ENCODE peak calls at places on chromosomes 1 and 21, in four cellular contexts. T is fibroblast of the aortic adventitia, O is left ventricle myocardium inferior, C is fibroblast of pulmonary artery. Y is an unnamed sample.
A peak's percentile ranks its signal among the peaks of the same experiment; 100 is the strongest.

GRCh38 chr1:234957330-234958065 is 171.1 kb downstream of the TOMM20 start:
- DNase-seq in T (peak; percentile 94), O (no peak), C (peak; percentile 74), Y (no peak)

GRCh38 chr1:175376194-175376593 is 183.6 kb upstream of the KIAA0040 start:
- DNase-seq in T (no peak), O (no peak), C (peak; percentile 11), Y (no peak)

GRCh38 chr1:219927956-219928790 is at the start of gene SLC30A10:
- DNase-seq in T (no peak), O (no peak), C (peak; percentile 8), Y (peak; percentile 75)

GRCh38 chr1:208527197-208527596 is 283.0 kb upstream of the PLXNA2 start:
- DNase-seq in T (no peak), C (no peak), O (no peak), Y (no peak)

GRCh38 chr1:21764615-21765423 is 18.1 kb downstream of the USP48 start:
- DNase-seq in O (peak; percentile 46), T (peak; percentile 99), C (peak; percentile 97), Y (peak; percentile 85)

GRCh38 chr21:37912616-37913015 is 3.6 kb downstream of the KCNJ6 start:
- DNase-seq in O (no peak), T (no peak), C (no peak), Y (no peak)

GRCh38 chr1:233791372-233791703 is 113.1 kb upstream of the SLC35F3 start:
- DNase-seq in T (no peak), C (no peak), O (no peak), Y (no peak)

GRCh38 chr1:216183007-216183406 is 240.2 kb downstream of the USH2A start:
- DNase-seq in O (no peak), C (peak; percentile 23), T (no peak), Y (no peak)

GRCh38 chr1:156122519-156123355 is 8.2 kb downstream of the LMNA start:
- DNase-seq in C (peak; percentile 92), O (peak; percentile 85), T (peak; percentile 90), Y (peak; percentile 93)

GRCh38 chr21:36733857-36734256 is 34.9 kb downstream of the SIM2 start:
- DNase-seq in O (no peak), T (no peak), C (no peak), Y (peak; percentile 37)

GRCh38 chr1:53949651-53950050 is 3.5 kb downstream of the LRRC42 start:
- DNase-seq in T (no peak), C (no peak), O (no peak), Y (no peak)

GRCh38 chr1:42734201-42735035 is 5.6 kb downstream of the CLDN19 start:
- DNase-seq in T (no peak), O (no peak), C (no peak), Y (no peak)

GRCh38 chr1:21335750-21336168 is 45.5 kb upstream of the ECE1 start:
- DNase-seq in T (no peak), O (no peak), C (no peak), Y (no peak)

GRCh38 chr1:204102029-204102611 is 29.2 kb downstream of the SOX13 start:
- DNase-seq in O (no peak), C (no peak), T (no peak), Y (peak; percentile 27)

GRCh38 chr1:164787834-164788231 is 228.8 kb downstream of the PBX1 start:
- DNase-seq in C (no peak), O (no peak), T (no peak), Y (no peak)

GRCh38 chr1:177131723-177132122 is 32.8 kb downstream of the ASTN1 start:
- DNase-seq in O (no peak), T (no peak), C (no peak), Y (no peak)

GRCh38 chr21:44931137-44931500 is 8.7 kb upstream of the SLX9 start:
- DNase-seq in O (peak; percentile 36), C (peak; percentile 64), T (peak; percentile 64), Y (peak; percentile 52)

DNA sequence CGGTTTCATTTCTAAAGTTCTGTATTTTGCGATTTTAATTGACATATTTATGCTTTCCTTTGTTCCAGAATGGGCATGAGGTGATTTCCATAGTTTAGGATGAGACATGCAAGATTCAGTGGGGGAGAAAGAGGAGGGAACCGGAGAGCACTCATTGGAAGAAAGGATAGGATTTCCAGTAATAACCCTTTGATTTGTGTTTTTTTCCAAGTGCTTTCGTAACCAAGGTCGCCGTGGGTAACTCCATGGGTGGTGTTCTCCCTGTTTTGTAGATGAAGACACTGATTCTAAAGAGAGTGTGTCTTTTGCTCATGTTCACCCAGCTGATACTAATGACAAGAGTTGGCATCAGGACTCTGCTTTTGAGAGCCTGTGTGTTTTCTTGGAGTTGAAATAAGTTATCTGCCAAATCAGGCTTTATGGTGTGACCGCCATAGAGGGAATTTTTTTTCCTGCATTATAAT is 170.1 kb downstream of the DHRS3 start:
- DNase-seq in C (no peak), O (no peak), T (peak; percentile 84), Y (no peak)
- H3K4me3 ChIP-seq in C (no peak overlapping the region), O (no peak overlapping the region), T (no peak overlapping the region), Y (no peak overlapping the region)

DNA sequence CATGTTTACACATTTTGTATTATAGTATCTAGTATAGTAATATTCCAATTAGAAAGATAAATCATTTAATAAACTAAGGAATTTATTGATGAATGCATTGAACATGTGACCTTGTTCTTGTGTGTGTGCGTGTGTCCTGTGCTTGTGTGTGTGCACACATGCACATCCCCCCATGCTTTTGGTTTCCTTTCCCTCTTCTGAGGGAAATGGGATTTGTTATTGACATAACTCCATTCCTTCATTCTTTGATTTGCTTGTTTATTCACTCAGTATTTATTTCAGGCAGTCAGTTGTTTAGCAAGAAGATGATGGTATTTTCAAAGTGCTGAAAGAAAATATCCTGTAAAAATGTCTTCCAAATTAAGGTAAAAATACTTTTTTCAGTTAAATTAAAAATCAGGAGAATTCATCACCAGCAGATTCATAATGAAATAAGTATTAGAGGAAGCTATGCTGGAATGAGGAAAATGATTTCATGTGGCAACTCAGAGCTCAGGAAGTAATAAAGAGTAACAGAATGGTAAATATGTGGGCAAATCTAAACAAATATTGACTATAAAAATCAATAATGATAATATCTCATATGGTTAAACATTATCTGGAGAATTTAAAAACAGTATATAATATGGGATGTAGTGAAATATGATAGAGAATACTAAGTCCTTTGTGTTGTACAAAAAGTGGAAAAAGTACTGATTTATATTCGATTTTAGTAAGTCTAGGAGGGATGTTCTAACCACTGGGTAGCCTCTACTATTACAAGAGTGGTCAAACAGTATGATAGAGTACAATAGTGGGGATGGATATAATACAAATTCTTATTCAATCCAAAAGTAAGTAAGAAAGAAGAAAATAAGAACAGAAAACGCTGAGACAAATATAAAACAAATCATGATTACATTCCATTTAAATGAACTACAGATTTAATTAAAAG is 35.2 kb upstream of the SIPA1L2 start:
- DNase-seq in O (no peak), T (no peak), C (no peak), Y (no peak)
- H3K4me3 ChIP-seq in O (no peak overlapping the region), T (no peak overlapping the region), C (no peak overlapping the region), Y (no peak overlapping the region)

DNA sequence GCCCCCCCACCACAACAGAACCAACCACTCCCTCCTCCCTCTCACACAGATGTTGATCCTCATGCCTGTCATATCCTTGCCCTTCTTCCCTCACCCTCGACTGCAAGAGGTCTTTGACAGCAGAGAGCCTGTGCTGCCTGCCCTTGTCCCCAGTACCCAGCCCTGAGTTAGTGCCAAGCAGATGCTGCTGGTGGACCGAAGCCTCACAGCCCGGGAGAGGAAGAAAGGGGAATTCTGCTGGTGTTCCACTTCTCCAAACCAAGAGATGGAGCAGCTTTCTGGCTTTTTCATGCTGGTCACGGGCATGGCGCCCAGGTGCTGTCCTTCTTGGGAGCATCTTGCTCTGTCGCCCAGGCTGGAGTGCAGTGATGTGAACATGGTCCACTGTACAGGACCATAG is 69.1 kb downstream of the SLC66A1 start:
- DNase-seq in T (no peak), C (no peak), O (no peak), Y (no peak)
- H3K4me3 ChIP-seq in T (no peak overlapping the region), C (no peak overlapping the region), O (no peak overlapping the region), Y (no peak overlapping the region)

GRCh38 chr1:100722211-100722610 is 2.7 kb downstream of the VCAM1 start:
- DNase-seq in C (no peak), O (no peak), T (peak; percentile 35), Y (no peak)
- H3K4me3 ChIP-seq in C (peak overlapping the region; percentile 41), O (peak overlapping the region; percentile 49), T (no peak overlapping the region), Y (no peak overlapping the region)

GRCh38 chr1:13728104-13728503 is 28.1 kb downstream of the PRDM2 start:
- DNase-seq in C (no peak), O (no peak), T (no peak), Y (no peak)
- H3K4me3 ChIP-seq in C (no peak overlapping the region), O (no peak overlapping the region), T (no peak overlapping the region), Y (no peak overlapping the region)

GRCh38 chr1:166947398-166948043 is 27.8 kb downstream of the ILDR2 start:
- DNase-seq in T (peak; percentile 35), C (peak; percentile 41), O (peak; percentile 25), Y (peak; percentile 85)
- H3K4me3 ChIP-seq in T (peak overlapping the region; percentile 23), C (no peak overlapping the region), O (peak overlapping the region; percentile 61), Y (peak overlapping the region; percentile 16)

GRCh38 chr1:31373897-31374486 is 1.1 kb upstream of the FABP3 start:
- DNase-seq in O (no peak), T (no peak), C (no peak), Y (no peak)
- H3K4me3 ChIP-seq in O (peak overlapping the region; percentile 75), T (no peak overlapping the region), C (peak overlapping the region; percentile 35), Y (no peak overlapping the region)

GRCh38 chr1:50955116-50955515 is 5.0 kb downstream of the FAF1 start:
- DNase-seq in C (no peak), O (no peak), T (no peak), Y (no peak)

GRCh38 chr1:50959913-50960844 is at the start of gene FAF1:
- DNase-seq in O (peak; percentile 97), C (peak; percentile 97), T (peak; percentile 95), Y (peak; percentile 98)

GRCh38 chr1:50964863-50965262 is 4.8 kb upstream of the FAF1 start:
- DNase-seq in O (no peak), T (no peak), C (no peak), Y (no peak)

GRCh38 chr1:50959303-50959912 is 659 bp downstream of the FAF1 start:
- DNase-seq in C (peak; percentile 32), O (no peak), T (peak; percentile 42), Y (no peak)
- H3K4me3 ChIP-seq in C (peak overlapping the region; percentile 95), O (peak overlapping the region; percentile 79), T (peak overlapping the region; percentile 93), Y (peak overlapping the region; percentile 94)